ENCODE peak calls at places on chromosomes 2 and 18, in nine cellular contexts. Z is ovary, S is esophagus squamous epithelium, O is cardiac muscle cell, H is spleen, J is left lung, I is ascending aorta, W is endodermal cell, C is brain microvascular endothelial cell. N is an unnamed sample. For H3K36me3, the result is how much of the 10 kb centered on the place peaks cover.

GRCh38 chr2:232351686-232352510 is 26.7 kb upstream of the ALPP start:
- DNase-seq in Z (peak), S (no peak), O (no peak), H (peak), J (peak), I (no peak), W (no peak), C (no peak), N (no peak)

GRCh38 chr18:24811963-24812681 is 351.7 kb downstream of the HRH4 start:
- DNase-seq in Z (no peak), S (no peak), O (no peak), H (no peak), J (no peak), I (no peak), W (no peak), C (no peak), N (no peak)

GRCh38 chr18:29309352-29309751 is 1132.4 kb upstream of the CDH2 start:
- DNase-seq in Z (no peak), S (no peak), O (no peak), H (no peak), J (no peak), I (no peak), W (no peak), C (no peak), N (no peak)

GRCh38 chr2:164061129-164061746 is 325.4 kb upstream of the FIGN start:
- DNase-seq in Z (no peak), S (no peak), O (peak), H (no peak), J (no peak), I (no peak), W (peak), C (peak), N (peak)

GRCh38 chr2:171390941-171391516 is 42.8 kb downstream of the METTL8 start:
- DNase-seq in Z (no peak), S (no peak), O (no peak), H (no peak), J (no peak), I (no peak), W (no peak), C (peak), N (peak)

GRCh38 chr2:58387701-58388100 is 146.6 kb upstream of the FANCL start:
- DNase-seq in Z (no peak), S (no peak), O (no peak), H (no peak), J (no peak), I (no peak), W (no peak), C (no peak), N (peak)

GRCh38 chr18:6044319-6044718 is 149.0 kb upstream of the TMEM200C start:
- DNase-seq in Z (no peak), S (no peak), O (no peak), H (no peak), J (no peak), I (no peak), W (no peak), C (no peak), N (no peak)

GRCh38 chr2:50346104-50346503 is 685.8 kb downstream of the NRXN1 start:
- DNase-seq in Z (no peak), S (no peak), O (peak), H (peak), J (no peak), I (no peak), W (peak), C (no peak), N (no peak)

GRCh38 chr2:123093199-123093598 is 931.9 kb upstream of the CNTNAP5 start:
- DNase-seq in Z (no peak), S (no peak), O (no peak), H (no peak), J (no peak), I (no peak), W (no peak), C (no peak), N (no peak)

GRCh38 chr2:240689975-240690374 is 1.7 kb upstream of the AQP12A start:
- DNase-seq in Z (no peak), S (no peak), O (no peak), H (no peak), J (no peak), I (no peak), W (peak), C (no peak), N (no peak)

GRCh38 chr2:8264981-8265380 is 416.9 kb upstream of the ID2 start:
- DNase-seq in Z (no peak), S (no peak), O (no peak), H (no peak), J (no peak), I (no peak), W (no peak), C (no peak), N (no peak)

GRCh38 chr2:165720526-165720925 is 73.5 kb downstream of the GALNT3 start:
- DNase-seq in Z (no peak), S (no peak), O (no peak), H (no peak), J (no peak), I (no peak), W (no peak), C (peak), N (no peak)

GRCh38 chr18:25503567-25504081 is 151.7 kb upstream of the ZNF521 start:
- DNase-seq in Z (peak), S (no peak), O (peak), H (no peak), J (peak), I (peak), W (peak), C (peak), N (peak)

GRCh38 chr2:64145760-64146159 is 1.5 kb upstream of the PELI1 start:
- DNase-seq in Z (no peak), S (no peak), O (no peak), H (no peak), J (no peak), I (no peak), W (peak), C (no peak), N (peak)

GRCh38 chr2:240899468-240899865 is 3.5 kb upstream of the MAB21L4 start:
- DNase-seq in Z (no peak), S (no peak), O (no peak), H (no peak), J (no peak), I (no peak), W (no peak), C (no peak), N (no peak)

GRCh38 chr2:222859786-222860726 is 780 bp upstream of the ACSL3 start:
- DNase-seq in Z (peak), S (no peak), O (peak), H (no peak), J (peak), I (peak), W (peak), C (no peak), N (peak)

GRCh38 chr2:203718087-203718486 is 11.6 kb downstream of the CD28 start:
- DNase-seq in Z (no peak), S (no peak), O (peak), H (no peak), J (no peak), I (no peak), W (no peak), C (no peak), N (no peak)

GRCh38 chr2:20868377-20868776 is 45.5 kb upstream of the LDAH start:
- DNase-seq in Z (no peak), S (no peak), O (no peak), H (no peak), J (no peak), I (no peak), W (no peak), C (no peak), N (no peak)

DNA sequence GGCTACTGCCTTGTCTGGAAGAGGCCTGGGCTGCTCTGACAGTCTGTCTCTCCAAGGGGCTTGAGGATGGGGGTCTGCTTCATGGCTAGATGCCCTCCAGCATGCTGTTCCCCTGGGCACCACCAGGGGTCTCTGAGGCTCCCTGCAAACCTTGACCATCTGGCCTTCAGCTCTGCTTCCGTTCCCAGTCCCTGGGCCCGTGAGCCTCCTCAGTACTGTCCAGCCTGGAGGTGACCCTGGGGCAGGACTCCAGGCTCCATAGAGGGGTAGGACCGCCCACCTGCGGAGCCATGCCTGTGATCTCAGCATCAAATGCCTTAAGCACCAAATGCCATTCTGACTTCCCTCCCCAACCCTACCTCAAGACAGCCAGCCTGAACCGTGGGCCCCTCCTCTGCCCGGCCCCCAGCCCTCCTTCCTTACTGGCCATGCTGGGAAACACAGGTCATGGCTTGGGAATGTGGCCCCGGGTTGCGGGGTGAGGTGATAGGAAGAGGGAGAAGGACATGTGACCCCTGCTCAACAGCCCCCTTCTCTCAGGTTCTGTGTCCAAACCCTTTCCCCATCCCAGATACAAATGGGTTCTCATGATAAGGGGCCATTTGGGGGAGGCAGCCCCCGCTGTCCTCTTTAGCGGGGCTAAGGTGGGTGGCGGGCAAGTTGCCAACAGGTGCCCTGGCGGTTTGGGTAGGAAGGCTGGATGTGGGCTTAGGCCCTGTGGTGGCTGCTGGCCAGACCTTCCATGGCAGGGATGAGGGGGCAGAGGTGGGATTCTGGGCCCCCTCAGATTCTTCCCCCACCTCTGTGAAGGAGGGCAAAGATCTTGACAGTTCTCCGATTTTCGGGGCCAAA is 25.0 kb downstream of the SPEG start:
- DNase-seq in Z (peak), S (no peak), O (peak), H (no peak), J (peak), I (peak), W (peak), C (peak), N (peak)
- H3K4me3 ChIP-seq in Z (peak), S (no peak), O (no peak), H (no peak), J (no peak), I (no peak), W (no peak), C (no peak), N (no peak)

GRCh38 chr2:131130298-131130596 is 25.1 kb downstream of the PLEKHB2 start:
- DNase-seq in Z (no peak), S (no peak), O (no peak), H (no peak), J (no peak), I (no peak), W (no peak), C (no peak), N (no peak)
- H3K36me3 ChIP-seq in Z (under half), S (half or more), O (under half), H (half or more), J (half or more), I (half or more), W (half or more), C (under half), N (under half)

GRCh38 chr2:145186303-145186702 is 666.4 kb upstream of the ZEB2 start:
- DNase-seq in Z (no peak), S (no peak), O (no peak), H (no peak), J (no peak), I (no peak), W (peak), C (no peak), N (no peak)
- TF ChIP-seq CTCF in Z (no peak), S (no peak), O (no peak), H (no peak), J (no peak), I (no peak), W (peak), C (peak), N (no peak)

DNA sequence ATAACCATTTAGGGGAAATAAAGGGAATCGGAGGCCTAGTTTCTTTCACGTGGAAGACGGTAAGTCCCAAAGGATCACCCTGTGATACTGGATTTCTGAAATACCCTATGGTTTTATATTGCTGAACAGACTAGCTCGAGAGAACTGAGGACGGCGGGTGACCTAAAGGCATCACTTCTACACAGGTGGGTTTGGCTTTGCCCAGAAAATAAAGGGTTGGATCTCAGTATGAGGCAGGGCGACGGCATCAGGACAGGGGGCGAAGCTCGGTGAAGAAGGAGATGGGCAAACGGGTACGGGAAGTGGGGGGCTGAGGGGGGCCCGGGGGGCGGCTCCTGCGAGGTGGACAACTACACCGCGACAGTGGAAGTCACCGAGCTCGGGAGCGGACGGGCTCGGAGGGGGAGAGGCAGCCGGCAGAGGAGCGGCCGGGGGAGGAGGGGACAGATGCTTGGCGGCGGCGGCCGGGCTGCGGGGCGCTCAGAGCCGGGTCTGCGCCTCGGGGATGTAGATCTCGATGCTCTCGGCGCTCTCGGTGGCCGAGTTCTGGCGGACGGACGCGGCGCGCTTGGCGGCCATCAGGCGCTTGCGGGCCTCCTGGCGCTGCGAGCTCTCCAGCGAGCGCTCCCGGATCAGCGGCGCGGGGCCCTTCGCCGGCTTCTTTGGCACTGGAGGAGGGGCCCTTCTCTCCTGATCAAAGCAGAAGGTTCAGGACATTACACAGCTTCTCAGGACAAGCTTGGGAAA is 48.9 kb downstream of the TGIF1 start:
- DNase-seq in Z (peak), S (no peak), O (peak), H (peak), J (no peak), I (no peak), W (peak), C (peak), N (no peak)
- H3K4me3 ChIP-seq in Z (peak), S (peak), O (peak), H (peak), J (peak), I (peak), W (peak), C (peak), N (peak)

DNA sequence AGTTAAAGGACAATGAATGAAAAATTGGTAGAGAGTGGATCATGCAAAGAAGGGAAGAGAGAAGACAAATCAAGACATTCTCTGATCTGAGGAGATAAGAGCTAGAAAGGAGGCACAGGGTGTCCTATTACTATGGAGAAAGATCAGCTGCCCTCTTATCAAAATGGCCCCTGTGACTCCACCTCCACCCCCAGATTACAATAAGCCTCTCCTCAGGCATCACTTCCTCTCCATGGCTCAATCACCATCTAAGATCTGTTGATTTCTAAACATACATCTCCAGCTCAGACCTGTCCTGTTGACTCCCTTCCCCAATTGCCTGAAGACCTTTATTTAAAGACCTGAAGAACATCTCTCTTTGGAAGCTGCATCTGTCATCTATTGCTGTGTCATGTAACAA is 43.2 kb downstream of the SP100 start:
- DNase-seq in Z (no peak), S (no peak), O (no peak), H (no peak), J (no peak), I (no peak), W (no peak), C (no peak), N (no peak)
- H3K36me3 ChIP-seq in Z (under half), S (half or more), O (under half), H (half or more), J (half or more), I (half or more), W (under half), C (under half), N (under half)

GRCh38 chr2:9767656-9768281 is 75.5 kb upstream of the TAF1B start:
- DNase-seq in Z (no peak), S (no peak), O (no peak), H (peak), J (no peak), I (no peak), W (no peak), C (no peak), N (no peak)

GRCh38 chr2:9764153-9764778 is 79.0 kb upstream of the TAF1B start:
- DNase-seq in Z (no peak), S (no peak), O (no peak), H (no peak), J (no peak), I (no peak), W (no peak), C (no peak), N (no peak)

GRCh38 chr2:9768388-9768787 is 74.9 kb upstream of the TAF1B start:
- DNase-seq in Z (no peak), S (no peak), O (peak), H (peak), J (no peak), I (no peak), W (peak), C (no peak), N (no peak)

GRCh38 chr2:9763356-9764152 is 79.7 kb upstream of the TAF1B start:
- DNase-seq in Z (no peak), S (no peak), O (no peak), H (no peak), J (no peak), I (no peak), W (no peak), C (no peak), N (peak)

DNA sequence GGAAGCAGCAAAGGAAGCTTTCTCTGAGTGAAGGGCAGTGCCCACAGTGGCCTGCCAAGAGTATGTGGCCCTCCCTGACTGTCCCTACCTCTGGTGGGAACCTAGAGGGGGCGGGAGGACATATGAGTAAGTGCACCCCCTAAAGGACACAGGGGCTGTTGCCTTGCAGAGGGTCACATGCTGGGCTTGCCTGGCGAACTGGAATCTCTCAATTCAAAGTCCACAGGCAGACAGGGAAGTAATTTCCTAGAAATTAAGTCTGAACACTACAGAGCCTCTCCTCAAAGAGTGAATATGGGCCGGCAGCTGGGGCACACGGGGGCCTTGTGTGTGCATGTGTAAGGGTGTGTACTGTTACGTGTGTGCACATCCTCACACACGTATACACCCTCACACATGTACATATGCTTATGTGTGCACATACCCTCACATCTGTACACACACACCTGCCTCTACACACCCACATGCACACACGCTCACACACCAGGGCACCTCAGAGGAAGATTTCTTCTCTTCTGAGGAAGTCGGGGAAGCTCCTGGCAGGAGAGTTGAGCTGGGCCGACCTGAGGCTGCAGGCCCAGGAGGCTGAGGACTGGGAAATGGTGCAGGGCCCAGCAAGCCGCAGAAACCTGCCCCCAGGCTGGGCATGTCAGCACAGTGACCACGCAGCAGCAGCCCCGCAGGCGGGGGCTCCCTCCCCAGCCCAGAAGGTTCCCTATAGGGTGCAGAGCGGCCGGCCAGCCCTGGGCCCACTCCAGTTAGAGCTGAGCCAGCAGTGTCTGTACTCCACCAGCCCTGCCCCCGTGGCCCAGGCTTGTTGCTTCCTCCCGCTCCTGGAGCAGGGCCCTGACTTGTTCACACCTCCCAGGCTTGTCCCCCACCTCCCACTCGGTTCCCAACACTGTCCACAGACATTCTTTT is 77.4 kb upstream of the TAF1B start:
- DNase-seq in Z (no peak), S (no peak), O (no peak), H (no peak), J (no peak), I (no peak), W (peak), C (no peak), N (peak)
- TF ChIP-seq CTCF in Z (no peak), S (no peak), O (no peak), H (no peak), J (no peak), I (no peak), W (peak), C (peak), N (no peak)

N was measured in bronchial epithelial cell.